ENCODE peak calls at places on chromosome 16, in nine cellular contexts. L is GM23248, U is PC-3, T is H1, Y is K562, G is keratinocyte, Q is fibroblast of lung, V is endothelial cell of umbilical vein, E is hepatocyte. R is an unnamed sample.

GRCh38 chr16:86697715-86698114 is 119.4 kb downstream of the FOXL1 start:
- DNase-seq in T (no peak), E (peak; percentile 43), V (peak; percentile 34), Q (peak; percentile 43), U (no peak), L (peak; percentile 17), G (no peak), Y (no peak), R (peak; percentile 26)

GRCh38 chr16:20300312-20301097 is 26.8 kb downstream of the GP2 start:
- DNase-seq in G (peak; percentile 1), T (peak; percentile 72), L (peak; percentile 73), Y (peak; percentile 74), V (peak; percentile 39), E (peak; percentile 76), U (peak; percentile 59), Q (peak; percentile 7), R (peak; percentile 10)

GRCh38 chr16:75471723-75472634 is 7.5 kb upstream of the TMEM170A start:
- DNase-seq in L (peak; percentile 85), T (no peak), E (peak; percentile 83), V (peak; percentile 67), Q (peak; percentile 44), U (peak; percentile 69), G (no peak), Y (peak; percentile 71), R (peak; percentile 28)

GRCh38 chr16:53803451-53803850 is 99.5 kb downstream of the FTO start:
- DNase-seq in E (no peak), T (no peak), G (no peak), V (no peak), Y (no peak), L (no peak), Q (no peak), U (no peak), R (no peak)

GRCh38 chr16:17397499-17397891 is 73.3 kb downstream of the XYLT1 start:
- DNase-seq in Q (peak; percentile 86), L (peak; percentile 64), U (no peak), E (peak; percentile 59), V (peak; percentile 79), G (no peak), T (no peak), Y (peak; percentile 64), R (peak; percentile 79)

GRCh38 chr16:86517652-86518258 is 7.4 kb downstream of the FOXF1 start:
- DNase-seq in T (peak; percentile 82), L (peak; percentile 81), G (no peak), U (peak; percentile 44), E (peak; percentile 82), Y (peak; percentile 62), V (peak; percentile 66), Q (peak; percentile 69), R (no peak)

GRCh38 chr16:29815032-29815721 is 775 bp upstream of the PAGR1 start:
- DNase-seq in E (peak; percentile 55), Y (peak; percentile 43), L (peak; percentile 42), Q (no peak), G (no peak), V (no peak), U (no peak), T (peak; percentile 61), R (no peak)

GRCh38 chr16:5768445-5768844 is 670.9 kb upstream of the EEF2KMT start:
- DNase-seq in E (no peak), L (no peak), Q (no peak), V (no peak), Y (no peak), G (no peak), T (no peak), U (no peak), R (no peak)

GRCh38 chr16:80900593-80900954 is 96.2 kb upstream of the CDYL2 start:
- DNase-seq in E (no peak), U (no peak), Y (no peak), L (no peak), V (no peak), G (no peak), Q (no peak), T (no peak), R (no peak)

GRCh38 chr16:80896778-80897177 is 92.4 kb upstream of the CDYL2 start:
- DNase-seq in V (no peak), U (no peak), E (no peak), Q (no peak), L (no peak), T (peak; percentile 26), Y (no peak), G (no peak), R (no peak)

GRCh38 chr16:80903616-80904015 is 99.2 kb upstream of the CDYL2 start:
- DNase-seq in G (no peak), L (no peak), Q (no peak), Y (no peak), E (no peak), T (no peak), U (no peak), V (no peak), R (no peak)

GRCh38 chr16:80899804-80900592 is 95.6 kb upstream of the CDYL2 start:
- DNase-seq in Y (peak; percentile 30), T (peak; percentile 23), E (peak; percentile 41), Q (peak; percentile 92), V (peak; percentile 90), U (peak; percentile 76), L (peak; percentile 44), G (no peak), R (peak; percentile 87)

DNA sequence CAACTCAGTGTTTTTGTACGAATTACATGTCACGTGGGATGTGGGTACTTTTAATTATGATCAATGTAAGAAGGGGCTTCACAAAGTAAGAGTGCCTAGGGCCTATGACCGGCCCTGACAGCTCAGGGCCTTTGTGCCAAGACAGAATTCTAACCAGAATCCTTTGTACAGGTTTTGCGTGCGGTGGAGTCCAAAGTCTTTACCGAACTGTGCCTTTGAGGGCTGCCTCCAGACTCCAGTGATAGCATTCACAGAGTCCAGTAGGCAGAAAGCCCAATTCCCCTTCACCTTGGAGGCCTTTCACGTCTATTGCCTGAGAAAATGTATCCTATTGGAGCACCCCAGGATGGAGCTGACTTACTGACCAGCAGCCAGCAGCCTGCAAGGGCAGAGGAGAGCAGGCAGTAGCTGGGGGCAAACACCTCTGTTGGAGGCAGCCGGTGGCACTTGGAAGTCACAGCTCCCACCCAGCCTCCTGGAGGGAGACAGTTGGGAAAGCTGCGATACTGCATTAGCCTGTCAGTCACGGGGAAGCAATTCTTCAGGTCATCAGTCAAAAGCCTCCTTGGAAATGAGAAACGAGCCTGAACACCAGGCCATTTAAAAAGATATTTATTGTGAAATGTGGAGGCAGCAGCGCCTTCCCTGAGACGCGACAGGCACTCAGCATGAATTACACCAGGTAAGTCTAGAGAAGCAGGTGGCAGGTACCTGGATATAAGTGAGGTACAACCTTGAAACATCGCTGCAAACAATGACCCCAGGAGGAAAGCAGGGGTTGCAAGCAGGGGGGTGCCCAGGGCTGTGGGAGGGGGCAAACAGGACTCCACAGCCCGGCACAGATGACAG is 98.1 kb upstream of the CDYL2 start:
- DNase-seq in E (no peak), L (no peak), Y (no peak), V (no peak), G (no peak), U (no peak), Q (no peak), T (no peak), R (no peak)
- TF ChIP-seq EZH2 in E (no peak), L (no peak), Y (no peak), V (no peak), G (no peak), U (no peak), Q (no peak), T (no peak), R (no peak)

GRCh38 chr16:88638323-88639230 is at the start of gene IL17C:
- DNase-seq in Q (no peak), V (no peak), T (peak; percentile 68), L (no peak), Y (no peak), U (peak; percentile 27), E (no peak), G (no peak), R (no peak)

GRCh38 chr16:88637797-88638196 is 575 bp upstream of the IL17C start:
- DNase-seq in E (no peak), L (no peak), U (no peak), Y (no peak), G (no peak), Q (no peak), T (no peak), V (no peak), R (no peak)

GRCh38 chr16:88639231-88640038 is 1.1 kb downstream of the IL17C start:
- DNase-seq in E (peak; percentile 80), L (peak; percentile 46), G (no peak), Q (no peak), T (peak; percentile 93), U (no peak), V (no peak), Y (no peak), R (no peak)

GRCh38 chr16:88640520-88641247 is 2.3 kb downstream of the IL17C start:
- DNase-seq in G (no peak), E (no peak), Q (no peak), U (no peak), Y (no peak), V (no peak), T (no peak), L (no peak), R (no peak)

DNA sequence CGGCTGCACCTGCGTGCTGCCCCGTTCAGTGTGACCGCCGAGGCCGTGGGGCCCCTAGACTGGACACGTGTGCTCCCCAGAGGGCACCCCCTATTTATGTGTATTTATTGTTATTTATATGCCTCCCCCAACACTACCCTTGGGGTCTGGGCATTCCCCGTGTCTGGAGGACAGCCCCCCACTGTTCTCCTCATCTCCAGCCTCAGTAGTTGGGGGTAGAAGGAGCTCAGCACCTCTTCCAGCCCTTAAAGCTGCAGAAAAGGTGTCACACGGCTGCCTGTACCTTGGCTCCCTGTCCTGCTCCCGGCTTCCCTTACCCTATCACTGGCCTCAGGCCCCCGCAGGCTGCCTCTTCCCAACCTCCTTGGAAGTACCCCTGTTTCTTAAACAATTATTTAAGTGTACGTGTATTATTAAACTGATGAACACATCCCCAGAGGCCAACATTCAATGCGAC is 1.7 kb downstream of the IL17C start:
- DNase-seq in V (no peak), E (no peak), L (no peak), Q (no peak), T (no peak), G (no peak), U (no peak), Y (no peak), R (no peak)
- TF ChIP-seq EZH2 in V (no peak), E (no peak), L (no peak), Q (peak; percentile 63), T (no peak), G (peak; percentile 11), U (no peak), Y (no peak), R (no peak)

DNA sequence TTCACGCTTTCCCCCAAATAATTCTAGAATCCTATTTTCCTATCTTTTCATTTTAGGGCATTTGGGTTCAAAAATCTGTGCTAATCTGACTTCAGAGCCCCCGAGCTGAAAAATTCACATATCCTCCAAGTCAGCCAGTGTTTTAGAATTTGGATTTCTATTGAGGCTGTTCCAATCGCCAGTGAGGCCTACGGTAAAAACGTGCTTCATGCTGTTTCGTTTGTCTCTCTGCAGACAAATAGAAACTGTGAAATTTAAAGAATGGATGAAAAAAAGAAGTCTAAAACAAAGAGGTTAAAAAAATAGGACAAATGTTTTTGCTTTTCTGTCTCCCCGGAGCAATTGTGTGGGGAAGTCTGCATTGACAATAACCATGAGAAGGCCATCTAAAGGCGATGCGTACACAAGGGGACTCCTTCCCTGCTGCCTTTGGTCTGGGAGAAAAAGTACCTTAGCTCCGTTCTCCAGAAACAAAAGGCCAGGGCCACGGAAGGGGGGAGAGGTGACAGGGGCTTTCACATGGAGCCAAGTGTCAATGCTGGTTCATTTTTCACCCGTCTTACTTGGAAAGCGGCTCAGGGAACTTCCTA is 4.6 kb upstream of the ZFHX3 start:
- DNase-seq in Y (no peak), V (peak; percentile 40), U (no peak), L (no peak), Q (no peak), E (no peak), T (no peak), G (no peak), R (no peak)
- TF ChIP-seq EZH2 in Y (no peak), V (no peak), U (no peak), L (no peak), Q (no peak), E (no peak), T (peak; percentile 16), G (no peak), R (no peak)

GRCh38 chr16:2740476-2740875 is 12.0 kb upstream of the SRRM2 start:
- DNase-seq in V (no peak), U (no peak), L (no peak), Y (no peak), E (no peak), T (no peak), G (no peak), Q (no peak), R (no peak)
- TF ChIP-seq EZH2 in V (no peak), U (no peak), L (no peak), Y (no peak), E (no peak), T (no peak), G (no peak), Q (no peak), R (no peak)